ENCODE peak calls at places on chromosomes 16 and 17, in four cellular contexts. W is endodermal cell, X is heart left ventricle, T is K562. A is an unnamed sample. For H3K4me1, the result is how much of the 10 kb centered on the place peaks cover.

GRCh38 chr17:43479948-43480347 is 3.8 kb upstream of the DHX8 start:
- DNase-seq in W (no peak), X (no peak), T (no peak), A (no peak)

GRCh38 chr16:86050111-86050510 is 151.1 kb downstream of the IRF8 start:
- DNase-seq in W (no peak), X (no peak), T (no peak), A (no peak)

GRCh38 chr17:73099504-73099903 is 7.0 kb upstream of the SLC39A11 start:
- DNase-seq in W (no peak), X (no peak), T (no peak), A (no peak)

GRCh38 chr17:61570118-61570517 is 20.9 kb downstream of the NACA2 start:
- DNase-seq in W (no peak), X (no peak), T (no peak), A (no peak)

GRCh38 chr17:43367588-43368242 is 31.1 kb upstream of the ARL4D start:
- DNase-seq in W (peak), X (no peak), T (no peak), A (no peak)

GRCh38 chr17:50021681-50022370 is 26.8 kb upstream of the DLX3 start:
- DNase-seq in W (no peak), X (no peak), T (no peak), A (no peak)

GRCh38 chr17:2282297-2282873 is 21.2 kb downstream of the SMG6 start:
- DNase-seq in W (peak), X (no peak), T (peak), A (no peak)

GRCh38 chr16:4599545-4599944 is 15.1 kb downstream of the UBALD1 start:
- DNase-seq in W (peak), X (no peak), T (no peak), A (no peak)

GRCh38 chr17:73010414-73010813 is 82.1 kb downstream of the SLC39A11 start:
- DNase-seq in W (no peak), X (no peak), T (no peak), A (no peak)

GRCh38 chr17:75776399-75777242 is 8.0 kb upstream of the UNK start:
- DNase-seq in W (peak), X (no peak), T (no peak), A (no peak)

GRCh38 chr17:35841505-35841904 is 27.2 kb downstream of the HEATR9 start:
- DNase-seq in W (no peak), X (no peak), T (no peak), A (no peak)

GRCh38 chr16:24939738-24940137 is 75.4 kb downstream of the ARHGAP17 start:
- DNase-seq in W (no peak), X (no peak), T (no peak), A (no peak)

GRCh38 chr16:50602531-50603205 is 54.5 kb downstream of the NKD1 start:
- DNase-seq in W (no peak), X (no peak), T (no peak), A (no peak)

GRCh38 chr16:81008151-81008789 is 1.3 kb downstream of the CENPN start:
- DNase-seq in W (no peak), X (no peak), T (no peak), A (peak)

GRCh38 chr16:12826559-12826958 is 22.9 kb upstream of the CPPED1 start:
- DNase-seq in W (no peak), X (no peak), T (no peak), A (no peak)

GRCh38 chr17:2688351-2689342 is 22.9 kb downstream of the CLUH start:
- DNase-seq in W (peak), X (peak), T (no peak), A (peak)

GRCh38 chr17:50850640-50851039 is 15.3 kb downstream of the WFIKKN2 start:
- DNase-seq in W (peak), X (no peak), T (no peak), A (no peak)

GRCh38 chr17:2094891-2095535 is 40.1 kb downstream of the HIC1 start:
- DNase-seq in W (peak), X (peak), T (no peak), A (peak)

GRCh38 chr16:1580956-1581355 is 30.9 kb downstream of the IFT140 start:
- DNase-seq in W (no peak), X (no peak), T (no peak), A (peak)

GRCh38 chr17:2435181-2435741 is 34.4 kb upstream of the MNT start:
- DNase-seq in W (peak), X (no peak), T (no peak), A (no peak)

GRCh38 chr16:73735018-73735417 is 561.6 kb upstream of the PSMD7 start:
- DNase-seq in W (no peak), X (no peak), T (no peak), A (no peak)

GRCh38 chr17:75404223-75404738 is 1.2 kb downstream of the GRB2 start:
- DNase-seq in W (peak), X (peak), T (peak), A (peak)

GRCh38 chr17:69344939-69345338 is 18.0 kb upstream of the ABCA5 start:
- DNase-seq in W (no peak), X (no peak), T (no peak), A (no peak)

GRCh38 chr16:77574867-77575619 is 140.2 kb upstream of the ADAMTS18 start:
- DNase-seq in W (no peak), X (peak), T (no peak), A (peak)

GRCh38 chr16:2467301-2468141 is 3.6 kb upstream of the NTN3 start:
- DNase-seq in W (peak), X (peak), T (no peak), A (peak)

GRCh38 chr16:50441758-50442157 is 73.0 kb upstream of the BRD7 start:
- DNase-seq in W (no peak), X (no peak), T (no peak), A (no peak)

GRCh38 chr16:89112377-89113151 is 18.9 kb downstream of the ACSF3 start:
- DNase-seq in W (no peak), X (no peak), T (no peak), A (no peak)
- H3K4me1 ChIP-seq in W (under half), X (under half), T (under half), A (under half)

DNA sequence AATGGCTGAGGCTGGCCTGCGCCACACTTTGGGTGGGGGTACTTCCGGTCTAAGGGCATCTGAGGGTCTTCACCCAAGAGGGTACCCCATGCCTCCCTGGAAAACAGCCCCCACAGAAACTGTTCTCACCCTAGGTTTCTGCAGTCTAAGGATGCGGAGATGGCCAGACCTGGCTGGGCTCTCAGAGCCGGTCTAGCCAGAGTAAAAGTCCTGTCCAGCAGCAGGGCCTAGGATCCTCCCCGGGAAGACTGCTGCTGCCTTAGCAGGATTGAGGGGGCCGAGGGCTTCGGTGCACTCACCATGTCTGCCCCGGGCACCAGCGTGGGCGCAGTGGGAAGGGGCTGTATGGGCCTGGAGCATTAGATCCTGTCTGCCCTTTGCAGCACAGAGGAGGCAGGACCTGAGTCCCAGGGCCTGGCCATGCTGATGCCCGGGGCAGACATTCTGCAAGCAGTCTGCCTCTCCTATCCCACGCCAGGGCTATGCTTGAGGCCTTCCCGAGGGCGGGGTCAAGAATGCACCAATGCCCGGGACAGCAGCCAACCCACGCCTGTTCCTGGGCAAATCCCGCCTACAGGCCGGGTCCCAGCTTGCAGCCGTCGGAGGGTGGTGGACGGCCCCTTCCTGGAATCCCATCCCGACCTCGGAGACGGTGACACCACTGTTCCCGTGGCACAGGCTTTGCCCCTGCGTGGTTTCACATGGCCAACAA is 54.7 kb downstream of the CBFA2T3 start:
- DNase-seq in W (peak), X (peak), T (no peak), A (peak)
- H3K27ac ChIP-seq in W (no peak), X (peak), T (no peak), A (peak)

GRCh38 chr16:27334874-27335273 is 21.1 kb downstream of the IL4R start:
- DNase-seq in W (no peak), X (peak), T (no peak), A (no peak)

GRCh38 chr16:27335349-27336052 is 21.7 kb downstream of the IL4R start:
- DNase-seq in W (no peak), X (no peak), T (no peak), A (no peak)

GRCh38 chr16:27333104-27333503 is 19.3 kb downstream of the IL4R start:
- DNase-seq in W (no peak), X (no peak), T (no peak), A (no peak)

GRCh38 chr16:27333549-27333948 is 19.8 kb downstream of the IL4R start:
- DNase-seq in W (no peak), X (peak), T (no peak), A (no peak)

DNA sequence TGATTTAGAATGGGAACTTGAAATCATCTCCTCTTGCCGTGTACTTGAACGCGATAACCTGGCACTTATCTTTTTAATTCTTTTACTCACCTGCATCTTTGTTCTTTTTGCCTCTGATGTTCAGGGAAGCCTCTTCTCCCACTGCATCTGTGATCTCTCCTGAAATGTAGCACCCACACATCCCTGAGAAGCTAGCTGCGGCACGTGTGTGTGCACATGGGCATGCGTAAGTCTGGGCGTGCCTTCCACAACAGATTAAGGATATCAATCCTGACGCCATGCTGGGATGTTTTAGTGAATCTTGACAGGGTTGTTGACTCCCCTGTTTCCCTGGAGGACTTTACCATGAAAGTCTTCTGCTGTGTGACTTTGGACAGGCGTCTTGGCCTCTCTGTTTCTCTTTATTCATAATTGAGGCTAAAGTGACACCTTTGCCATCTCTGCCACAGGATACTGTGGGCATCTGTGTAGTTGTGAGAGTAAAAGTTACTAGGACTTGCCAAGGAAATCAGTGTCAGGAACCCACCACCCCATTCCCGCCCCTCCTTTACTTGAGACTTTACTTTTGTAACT is 20.5 kb downstream of the IL4R start:
- DNase-seq in W (no peak), X (peak), T (no peak), A (no peak)
- H3K4me1 ChIP-seq in W (under half), X (under half), T (under half), A (under half)

GRCh38 chr17:78678220-78678554 is 101.0 kb upstream of the DNAH17 start:
- DNase-seq in W (no peak), X (no peak), T (no peak), A (no peak)

GRCh38 chr17:78679495-78680395 is 102.3 kb downstream of the CYTH1 start:
- DNase-seq in W (no peak), X (no peak), T (no peak), A (no peak)

GRCh38 chr17:78682363-78682762 is 99.7 kb downstream of the CYTH1 start:
- DNase-seq in W (no peak), X (no peak), T (no peak), A (no peak)

GRCh38 chr17:78678711-78679110 is 101.5 kb upstream of the DNAH17 start:
- DNase-seq in W (no peak), X (no peak), T (no peak), A (no peak)

GRCh38 chr17:78680436-78680835 is 101.6 kb downstream of the CYTH1 start:
- DNase-seq in W (no peak), X (no peak), T (no peak), A (no peak)
- H3K27ac ChIP-seq in W (no peak), X (no peak), T (no peak), A (no peak)

GRCh38 chr17:78182504-78182903 is 4.3 kb downstream of the TK1 start:
- DNase-seq in W (peak), X (no peak), T (no peak), A (no peak)

GRCh38 chr17:78179372-78179771 is 7.5 kb downstream of the TK1 start:
- DNase-seq in W (peak), X (no peak), T (no peak), A (no peak)

GRCh38 chr17:78180083-78180482 is 6.8 kb downstream of the TK1 start:
- DNase-seq in W (no peak), X (no peak), T (no peak), A (no peak)

GRCh38 chr17:78184311-78184710 is 2.5 kb downstream of the TK1 start:
- DNase-seq in W (peak), X (no peak), T (no peak), A (no peak)

GRCh38 chr17:78180508-78180907 is 6.3 kb downstream of the TK1 start:
- DNase-seq in W (no peak), X (no peak), T (no peak), A (no peak)
- H3K4me1 ChIP-seq in W (under half), X (under half), T (under half), A (under half)

GRCh38 chr16:10738231-10739077 is 5.2 kb upstream of the NUBP1 start:
- DNase-seq in W (no peak), X (peak), T (peak), A (peak)

GRCh38 chr16:10743227-10743609 is 424 bp upstream of the NUBP1 start:
- DNase-seq in W (no peak), X (no peak), T (no peak), A (no peak)

GRCh38 chr16:10740845-10741208 is 2.8 kb upstream of the NUBP1 start:
- DNase-seq in W (no peak), X (no peak), T (no peak), A (no peak)

GRCh38 chr16:10741844-10742243 is 1.8 kb upstream of the NUBP1 start:
- DNase-seq in W (no peak), X (peak), T (no peak), A (peak)

DNA sequence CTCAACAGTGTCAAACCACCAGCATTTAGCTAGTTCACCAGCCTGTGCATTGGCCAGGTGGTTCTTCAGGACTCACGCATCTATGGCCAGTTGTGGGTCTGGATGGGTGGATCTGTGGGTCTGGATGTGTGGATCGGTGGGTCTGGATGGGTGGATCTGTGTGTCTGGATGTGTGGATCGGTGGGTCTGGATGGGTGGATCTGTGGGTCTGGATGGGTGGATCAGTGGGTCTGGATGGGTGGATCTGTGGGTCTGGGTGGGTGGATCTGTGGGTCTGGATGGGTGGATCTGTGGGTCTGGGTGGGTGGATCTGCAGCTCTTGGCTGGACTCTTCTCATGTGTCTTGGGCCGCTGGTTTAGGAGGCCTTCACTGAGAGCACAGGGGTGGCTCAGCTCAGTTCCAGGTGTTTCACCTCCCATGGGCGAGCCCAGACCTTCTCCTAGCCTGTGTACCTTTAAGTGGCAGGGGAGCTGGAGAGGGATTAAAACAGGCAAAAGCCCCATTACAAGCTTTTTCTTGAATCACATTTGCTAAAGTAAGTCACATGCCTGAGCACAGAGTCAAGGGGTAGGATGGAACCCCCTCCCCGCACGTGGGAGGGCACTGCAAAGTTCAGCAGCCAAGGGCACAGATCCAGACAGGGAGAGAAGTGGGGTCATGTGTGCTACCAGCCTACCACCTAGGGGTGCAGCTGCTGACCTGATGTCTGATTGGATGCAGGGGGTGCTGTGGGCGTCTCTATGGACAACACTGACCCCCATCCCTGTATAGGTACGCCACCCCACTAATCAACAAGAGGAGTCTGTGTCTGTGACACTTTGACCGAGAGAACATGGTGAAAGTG is 3.4 kb upstream of the NUBP1 start:
- DNase-seq in W (no peak), X (no peak), T (no peak), A (no peak)
- H3K27ac ChIP-seq in W (no peak), X (no peak), T (no peak), A (no peak)

GRCh38 chr17:64017381-64017980 is 3.0 kb downstream of the ICAM2 start:
- DNase-seq in W (no peak), X (no peak), T (no peak), A (no peak)
- H3K4me1 ChIP-seq in W (under half), X (under half), T (under half), A (under half)

DNA sequence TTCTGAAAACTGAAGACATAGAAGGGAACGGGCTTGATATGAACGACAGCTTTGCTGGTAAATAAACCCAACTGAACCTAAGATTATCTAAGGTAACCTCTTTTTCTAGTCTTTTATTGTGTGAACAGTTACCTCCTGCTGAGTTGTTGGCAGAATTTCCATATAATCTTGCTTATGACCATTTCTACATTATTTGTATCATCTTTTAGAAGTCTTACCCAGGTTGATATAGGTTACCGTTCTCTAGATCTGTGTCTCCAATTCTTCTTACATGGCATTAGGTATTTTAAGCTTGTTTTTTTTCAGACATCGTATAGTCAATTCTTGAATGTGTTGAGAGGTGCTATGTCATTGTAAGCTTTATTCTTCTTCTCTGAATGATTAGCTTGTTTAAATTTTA is 24.3 kb downstream of the TTC19 start:
- DNase-seq in W (no peak), X (no peak), T (no peak), A (no peak)
- H3K27ac ChIP-seq in W (no peak), X (no peak), T (no peak), A (no peak)

A was measured in right cardiac atrium.